ENCODE peak calls at places on chromosomes 5 and 9, in five cellular contexts. S is hepatocyte, L is PC-3, P is PC-9, U is HepG2. V is an unnamed sample.

GRCh38 chr5:72255237-72255636 is 64.8 kb downstream of the MRPS27 start:
- DNase-seq in S (no peak), L (no peak), P (no peak), U (no peak), V (no peak)

GRCh38 chr5:95962785-95963184 is 1.1 kb upstream of the ELL2 start:
- DNase-seq in S (peak; percentile 28), L (no peak), P (peak; percentile 7), U (peak; percentile 77), V (no peak)

GRCh38 chr5:17910318-17910717 is 276.1 kb downstream of the TAF11L14 start:
- DNase-seq in S (no peak), L (peak; percentile 91), P (no peak), U (no peak), V (peak; percentile 19)

GRCh38 chr9:89015330-89015729 is 24.1 kb downstream of the S1PR3 start:
- DNase-seq in S (no peak), L (peak; percentile 11), P (no peak), U (no peak), V (no peak)

GRCh38 chr5:1508679-1509290 is 15.0 kb downstream of the LPCAT1 start:
- DNase-seq in S (no peak), L (no peak), P (no peak), U (no peak), V (no peak)

GRCh38 chr5:36164461-36164860 is 12.6 kb downstream of the SKP2 start:
- DNase-seq in S (no peak), L (no peak), P (no peak), U (no peak), V (no peak)

GRCh38 chr9:27059406-27059805 is 49.6 kb upstream of the TEK start:
- DNase-seq in S (no peak), L (no peak), P (no peak), U (no peak), V (no peak)

GRCh38 chr5:144598451-144599068 is 427.9 kb downstream of the KCTD16 start:
- DNase-seq in S (no peak), L (no peak), P (no peak), U (no peak), V (no peak)

GRCh38 chr5:15722305-15722704 is 222.3 kb downstream of the FBXL7 start:
- DNase-seq in S (no peak), L (no peak), P (no peak), U (no peak), V (no peak)

GRCh38 chr5:1390861-1391600 is 46.1 kb upstream of the CLPTM1L start:
- DNase-seq in S (no peak), L (no peak), P (no peak), U (no peak), V (no peak)

GRCh38 chr9:94111446-94111845 is 27.2 kb downstream of the PTPDC1 start:
- DNase-seq in S (no peak), L (no peak), P (no peak), U (no peak), V (no peak)

GRCh38 chr5:163565492-163565891 is 60.1 kb downstream of the MAT2B start:
- DNase-seq in S (peak; percentile 32), L (peak; percentile 19), P (no peak), U (no peak), V (no peak)

GRCh38 chr5:54159153-54159836 is 151.1 kb downstream of the ARL15 start:
- DNase-seq in S (no peak), L (no peak), P (no peak), U (peak; percentile 7), V (no peak)

GRCh38 chr9:124206391-124206790 is 51.4 kb upstream of the NEK6 start:
- DNase-seq in S (no peak), L (no peak), P (no peak), U (no peak), V (no peak)

GRCh38 chr9:77016111-77016525 is 3.3 kb upstream of the FOXB2 start:
- DNase-seq in S (no peak), L (no peak), P (no peak), U (no peak), V (no peak)
- TF ChIP-seq EZH2 in S (peak; percentile 82), L (no peak), P (no peak), U (no peak), V (no peak)

DNA sequence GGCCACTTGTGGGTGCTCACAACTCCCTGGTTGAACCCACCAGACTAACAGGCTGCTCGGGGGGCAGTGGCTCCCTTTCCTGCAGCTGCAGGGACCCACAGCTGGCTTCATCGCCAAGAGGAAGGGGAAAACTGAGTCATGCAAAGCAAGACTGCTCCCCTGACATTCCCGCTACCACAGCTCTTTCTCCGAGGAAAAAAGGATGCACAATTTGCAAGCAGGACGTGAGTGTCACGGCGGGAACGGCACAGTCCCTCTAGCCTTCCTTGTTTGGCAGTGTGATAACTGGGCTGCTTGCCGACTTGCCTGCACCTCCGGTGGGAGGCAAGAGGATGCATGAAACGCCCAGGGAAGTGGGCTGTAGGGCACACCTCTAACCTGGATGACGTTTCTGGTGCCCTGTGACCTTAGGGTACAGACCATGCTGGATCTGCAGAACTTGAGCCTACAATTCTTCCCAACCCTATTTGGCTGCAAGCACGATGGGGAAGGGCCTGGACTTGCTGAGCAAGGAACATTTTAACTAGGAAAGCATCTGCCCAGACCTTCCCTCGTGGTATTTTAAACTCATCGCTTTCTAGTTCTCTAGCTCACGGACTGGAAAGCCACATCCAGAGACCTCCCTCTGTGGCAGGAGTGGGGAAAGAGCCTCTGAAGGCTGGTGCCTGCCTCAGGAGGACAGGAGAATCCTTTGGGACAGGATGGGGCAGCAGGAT is 7.8 kb downstream of the SH3PXD2B start:
- DNase-seq in S (no peak), L (no peak), P (no peak), U (no peak), V (no peak)
- H3K4me2 ChIP-seq in S (no peak overlapping the region), L (no peak overlapping the region), P (no peak overlapping the region), U (no peak overlapping the region), V (peak overlapping the region; percentile 52)

GRCh38 chr9:116705531-116705930 is 18.4 kb downstream of the TRIM32 start:
- DNase-seq in S (no peak), L (no peak), P (no peak), U (no peak), V (no peak)
- TF ChIP-seq EZH2 in S (no peak), L (no peak), P (no peak), U (no peak), V (no peak)

GRCh38 chr5:172933238-172933637 is 26.0 kb upstream of the RPL26L1 start:
- DNase-seq in S (no peak), L (no peak), P (no peak), U (no peak), V (no peak)

GRCh38 chr5:172929371-172929838 is 29.8 kb upstream of the RPL26L1 start:
- DNase-seq in S (no peak), L (no peak), P (no peak), U (no peak), V (no peak)

GRCh38 chr5:172935096-172935495 is 24.1 kb upstream of the RPL26L1 start:
- DNase-seq in S (no peak), L (no peak), P (no peak), U (no peak), V (no peak)

GRCh38 chr5:172931001-172931536 is 28.2 kb upstream of the RPL26L1 start:
- DNase-seq in S (peak; percentile 42), L (peak; percentile 90), P (peak; percentile 56), U (no peak), V (peak; percentile 40)

GRCh38 chr5:172932313-172933017 is 26.8 kb upstream of the RPL26L1 start:
- DNase-seq in S (peak; percentile 82), L (peak; percentile 70), P (peak; percentile 70), U (peak; percentile 23), V (no peak)
- H3K4me2 ChIP-seq in S (no peak overlapping the region), L (no peak overlapping the region), P (no peak overlapping the region), U (no peak overlapping the region), V (no peak overlapping the region)

GRCh38 chr5:7850241-7850532 is 746 bp downstream of the CFAP90 start:
- DNase-seq in S (peak; percentile 40), L (no peak), P (no peak), U (peak; percentile 6), V (no peak)

GRCh38 chr5:7851240-7851592 is 283 bp upstream of the CFAP90 start:
- DNase-seq in S (no peak), L (no peak), P (no peak), U (no peak), V (no peak)

GRCh38 chr5:7848296-7848695 is 2.6 kb downstream of the CFAP90 start:
- DNase-seq in S (no peak), L (no peak), P (no peak), U (no peak), V (no peak)

GRCh38 chr5:7850533-7851239 is at the start of gene CFAP90:
- DNase-seq in S (peak; percentile 89), L (peak; percentile 46), P (no peak), U (peak; percentile 49), V (no peak)

GRCh38 chr5:7849531-7850240 is 1.2 kb downstream of the CFAP90 start:
- DNase-seq in S (peak; percentile 57), L (no peak), P (no peak), U (peak; percentile 26), V (no peak)
- TF ChIP-seq EZH2 in S (no peak), L (no peak), P (no peak), U (no peak), V (peak; percentile 89)

GRCh38 chr5:76606665-76607064 is 16.5 kb downstream of the F2RL2 start:
- DNase-seq in S (no peak), L (no peak), P (no peak), U (no peak), V (no peak)
- H3K4me2 ChIP-seq in S (peak overlapping the region; percentile 51), L (no peak overlapping the region), P (no peak overlapping the region), U (no peak overlapping the region), V (no peak overlapping the region)

GRCh38 chr9:133658442-133659431 is 22.6 kb downstream of the DBH start:
- DNase-seq in S (peak; percentile 83), L (peak; percentile 29), P (peak; percentile 55), U (peak; percentile 81), V (no peak)
- TF ChIP-seq EZH2 in S (no peak), L (no peak), P (no peak), U (no peak), V (peak; percentile 68)

DNA sequence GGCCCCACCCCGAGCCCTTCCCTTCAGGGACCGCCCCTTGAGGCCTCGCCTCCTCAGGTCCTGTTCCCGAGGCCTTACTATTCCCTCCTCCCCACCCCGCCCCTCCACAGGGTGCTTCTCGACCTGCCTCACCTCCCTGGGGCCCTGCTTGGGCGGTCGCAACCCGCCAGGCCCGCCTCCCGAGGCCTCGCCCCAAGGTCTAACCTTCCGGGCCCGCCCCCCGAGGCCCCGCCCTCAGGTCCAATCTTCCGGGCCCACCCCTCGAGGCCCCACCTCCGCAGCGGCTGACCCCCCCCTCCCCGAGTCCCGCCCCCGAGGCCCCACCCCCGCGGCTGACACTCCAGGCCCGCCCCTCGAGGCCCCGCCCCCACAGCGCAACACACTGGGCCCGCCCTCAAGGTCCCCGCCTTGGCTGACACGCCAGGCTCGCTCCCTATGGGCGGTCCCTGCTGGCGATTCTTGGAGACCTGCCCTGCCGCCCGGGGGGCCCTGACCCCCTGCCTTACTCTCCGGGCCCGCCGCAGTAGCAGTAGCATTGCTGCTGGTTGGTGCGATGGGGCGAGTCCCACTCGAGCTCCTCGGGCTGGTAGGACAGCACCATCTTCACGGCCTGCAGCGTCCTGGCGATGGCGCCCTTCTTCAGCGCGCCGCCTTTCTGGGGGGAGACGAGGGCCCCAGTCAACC is 8.2 kb downstream of the PHF19 start:
- DNase-seq in S (peak; percentile 97), L (peak; percentile 92), P (peak; percentile 99), U (no peak), V (peak; percentile 94)
- H3K4me2 ChIP-seq in S (peak overlapping the region; percentile 74), L (peak overlapping the region; percentile 75), P (peak overlapping the region; percentile 70), U (no peak overlapping the region), V (peak overlapping the region; percentile 89)

GRCh38 chr5:88144219-88145040 is 124.2 kb downstream of the TMEM161B start:
- DNase-seq in S (no peak), L (no peak), P (no peak), U (no peak), V (no peak)
- TF ChIP-seq EZH2 in S (no peak), L (no peak), P (no peak), U (no peak), V (peak; percentile 87)